ENCODE peak calls at places on chromosomes 7 and 10, in eight cellular contexts. K, Y, V, B, Z, Q, E and G are unnamed samples. For H3K9me3, the result is how much of the 10 kb centered on the place peaks cover.

GRCh38 chr7:150857276-150858055 is 5.1 kb downstream of the AOC1 start:
- DNase-seq in K (peak), Y (no peak), V (peak), B (no peak), Z (no peak), Q (no peak), E (no peak), G (no peak)

GRCh38 chr10:28975891-28976471 is 298.7 kb downstream of the BAMBI start:
- DNase-seq in K (no peak), Y (no peak), V (no peak), B (no peak), Z (no peak), Q (peak), E (no peak), G (no peak)

GRCh38 chr10:30384791-30385201 is 35.7 kb upstream of the MTPAP start:
- DNase-seq in K (peak), Y (no peak), V (no peak), B (peak), Z (no peak), Q (peak), E (no peak), G (no peak)

GRCh38 chr10:53013201-53013808 is 240.7 kb upstream of the MBL2 start:
- DNase-seq in K (no peak), Y (no peak), V (no peak), B (no peak), Z (no peak), Q (no peak), E (no peak), G (no peak)

GRCh38 chr7:19958309-19958896 is 185.0 kb upstream of the TMEM196 start:
- DNase-seq in K (no peak), Y (no peak), V (no peak), B (no peak), Z (no peak), Q (no peak), E (no peak), G (no peak)

GRCh38 chr10:70673929-70674559 is 1.7 kb downstream of the ADAMTS14 start:
- DNase-seq in K (no peak), Y (no peak), V (no peak), B (no peak), Z (no peak), Q (no peak), E (no peak), G (no peak)

GRCh38 chr10:114615600-114616007 is 42.5 kb downstream of the ABLIM1 start:
- DNase-seq in K (no peak), Y (no peak), V (no peak), B (no peak), Z (no peak), Q (no peak), E (no peak), G (no peak)

GRCh38 chr10:17682236-17682946 is 38.4 kb downstream of the STAM start:
- DNase-seq in K (no peak), Y (no peak), V (no peak), B (no peak), Z (no peak), Q (no peak), E (no peak), G (no peak)

GRCh38 chr7:54080525-54080924 is 461.6 kb upstream of the VSTM2A start:
- DNase-seq in K (no peak), Y (no peak), V (no peak), B (no peak), Z (no peak), Q (no peak), E (no peak), G (no peak)

GRCh38 chr10:49212783-49213182 is 24.6 kb upstream of the TMEM273 start:
- DNase-seq in K (no peak), Y (no peak), V (no peak), B (no peak), Z (no peak), Q (no peak), E (no peak), G (no peak)

GRCh38 chr7:84412161-84412969 is 217.8 kb upstream of the SEMA3A start:
- DNase-seq in K (no peak), Y (no peak), V (no peak), B (no peak), Z (no peak), Q (peak), E (no peak), G (peak)

GRCh38 chr10:70367195-70367796 is 15.1 kb downstream of the LRRC20 start:
- DNase-seq in K (no peak), Y (no peak), V (no peak), B (no peak), Z (peak), Q (no peak), E (no peak), G (peak)

GRCh38 chr7:76294344-76295024 is 8.0 kb upstream of the HSPB1 start:
- DNase-seq in K (peak), Y (peak), V (peak), B (peak), Z (peak), Q (peak), E (peak), G (peak)

GRCh38 chr7:150399861-150400778 is 21.0 kb downstream of the ZNF775 start:
- DNase-seq in K (peak), Y (no peak), V (peak), B (no peak), Z (peak), Q (no peak), E (no peak), G (no peak)

GRCh38 chr10:5013385-5013784 is 9.7 kb upstream of the AKR1C2 start:
- DNase-seq in K (no peak), Y (no peak), V (no peak), B (no peak), Z (no peak), Q (no peak), E (no peak), G (no peak)

GRCh38 chr7:112989531-112989930 is 97.1 kb downstream of the GPR85 start:
- DNase-seq in K (no peak), Y (no peak), V (no peak), B (no peak), Z (no peak), Q (no peak), E (no peak), G (no peak)

GRCh38 chr7:1317654-1318450 is 85.2 kb downstream of the UNCX start:
- DNase-seq in K (no peak), Y (no peak), V (no peak), B (peak), Z (no peak), Q (no peak), E (peak), G (no peak)

GRCh38 chr10:131315343-131315742 is 3.8 kb upstream of the TCERG1L start:
- DNase-seq in K (no peak), Y (no peak), V (no peak), B (no peak), Z (no peak), Q (no peak), E (no peak), G (no peak)

GRCh38 chr7:92696584-92696983 is 106.4 kb upstream of the FAM133B start:
- DNase-seq in K (no peak), Y (no peak), V (no peak), B (no peak), Z (no peak), Q (no peak), E (no peak), G (no peak)

GRCh38 chr10:20492447-20492846 is 404.7 kb downstream of the NEBL start:
- DNase-seq in K (no peak), Y (no peak), V (no peak), B (no peak), Z (no peak), Q (peak), E (no peak), G (no peak)

GRCh38 chr10:125124907-125125306 is 35.5 kb downstream of the CTBP2 start:
- DNase-seq in K (no peak), Y (peak), V (no peak), B (no peak), Z (peak), Q (no peak), E (peak), G (no peak)

GRCh38 chr10:75450062-75450429 is 18.6 kb downstream of the LRMDA start:
- DNase-seq in K (no peak), Y (no peak), V (no peak), B (no peak), Z (no peak), Q (no peak), E (no peak), G (no peak)

GRCh38 chr10:66828957-66829356 is 96.9 kb upstream of the LRRTM3 start:
- DNase-seq in K (no peak), Y (no peak), V (no peak), B (no peak), Z (no peak), Q (no peak), E (no peak), G (no peak)

GRCh38 chr7:134619627-134620331 is 26.9 kb upstream of the BPGM start:
- DNase-seq in K (no peak), Y (no peak), V (no peak), B (no peak), Z (no peak), Q (no peak), E (no peak), G (peak)

GRCh38 chr10:43667317-43667731 is 18.6 kb upstream of the ZNF32 start:
- DNase-seq in K (peak), Y (no peak), V (no peak), B (peak), Z (no peak), Q (peak), E (no peak), G (no peak)

GRCh38 chr10:56319386-56319785 is 41.7 kb downstream of the ZWINT start:
- DNase-seq in K (no peak), Y (no peak), V (no peak), B (no peak), Z (no peak), Q (no peak), E (no peak), G (peak)

GRCh38 chr7:2040893-2041270 is 191.9 kb downstream of the MAD1L1 start:
- DNase-seq in K (no peak), Y (peak), V (no peak), B (peak), Z (peak), Q (no peak), E (peak), G (no peak)

GRCh38 chr10:19250542-19250941 is 201.9 kb downstream of the MALRD1 start:
- DNase-seq in K (no peak), Y (no peak), V (no peak), B (no peak), Z (no peak), Q (no peak), E (no peak), G (peak)

GRCh38 chr7:80908360-80908797 is 10.5 kb downstream of the SEMA3C start:
- DNase-seq in K (no peak), Y (no peak), V (no peak), B (no peak), Z (no peak), Q (no peak), E (no peak), G (no peak)

GRCh38 chr10:11986593-11987216 is 55.9 kb downstream of the UPF2 start:
- DNase-seq in K (peak), Y (peak), V (peak), B (peak), Z (peak), Q (peak), E (peak), G (peak)

GRCh38 chr7:17528636-17529035 is 230.2 kb downstream of the AHR start:
- DNase-seq in K (no peak), Y (no peak), V (no peak), B (no peak), Z (no peak), Q (no peak), E (no peak), G (no peak)

GRCh38 chr7:92368741-92369140 is 78.5 kb upstream of the GATAD1 start:
- DNase-seq in K (no peak), Y (no peak), V (no peak), B (no peak), Z (no peak), Q (no peak), E (no peak), G (no peak)

GRCh38 chr10:129843702-129844101 is 120.4 kb downstream of the EBF3 start:
- DNase-seq in K (no peak), Y (no peak), V (no peak), B (no peak), Z (no peak), Q (no peak), E (no peak), G (no peak)

GRCh38 chr7:126569402-126569801 is 683.3 kb downstream of the GRM8 start:
- DNase-seq in K (no peak), Y (no peak), V (no peak), B (no peak), Z (no peak), Q (no peak), E (no peak), G (no peak)

GRCh38 chr7:21914671-21915070 is 31.0 kb downstream of the CDCA7L start:
- DNase-seq in K (no peak), Y (no peak), V (no peak), B (no peak), Z (no peak), Q (no peak), E (no peak), G (no peak)

GRCh38 chr7:100034871-100035510 is 14.6 kb upstream of the ZSCAN21 start:
- DNase-seq in K (no peak), Y (no peak), V (no peak), B (no peak), Z (no peak), Q (no peak), E (no peak), G (peak)

GRCh38 chr7:100024020-100024619 is 8.7 kb downstream of the ZKSCAN1 start:
- DNase-seq in K (no peak), Y (no peak), V (peak), B (no peak), Z (no peak), Q (no peak), E (no peak), G (no peak)

GRCh38 chr7:100027197-100027596 is 11.8 kb downstream of the ZKSCAN1 start:
- DNase-seq in K (no peak), Y (no peak), V (no peak), B (no peak), Z (peak), Q (no peak), E (no peak), G (no peak)

GRCh38 chr7:100033526-100033925 is 16.0 kb upstream of the ZSCAN21 start:
- DNase-seq in K (no peak), Y (no peak), V (no peak), B (no peak), Z (no peak), Q (no peak), E (no peak), G (no peak)

GRCh38 chr7:100029591-100029990 is 14.2 kb downstream of the ZKSCAN1 start:
- DNase-seq in K (no peak), Y (no peak), V (no peak), B (no peak), Z (no peak), Q (no peak), E (no peak), G (no peak)
- TF ChIP-seq CTCF in K (no peak), Y (no peak), V (no peak), B (no peak), Z (no peak), Q (no peak), E (no peak), G (no peak)

DNA sequence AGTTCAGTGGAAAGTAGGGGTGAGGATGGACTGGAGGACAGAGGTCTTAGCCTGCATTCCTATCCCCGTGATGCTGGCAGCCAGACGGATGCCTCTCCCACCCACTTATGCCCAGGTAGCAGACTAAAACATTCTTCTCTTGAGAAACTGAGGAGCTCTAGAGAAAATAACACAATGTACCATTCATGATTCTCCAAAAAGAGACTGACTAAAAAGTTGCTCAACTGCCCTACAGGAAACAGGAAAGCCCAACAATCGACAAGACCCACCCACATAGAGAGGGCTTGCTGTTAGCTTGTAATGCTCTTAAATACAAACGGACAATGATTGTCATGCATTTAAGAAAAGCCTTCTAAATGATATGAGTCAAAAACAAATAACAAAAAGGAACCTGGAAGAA is 33.2 kb upstream of the PDE1C start:
- DNase-seq in K (no peak), Y (no peak), V (no peak), B (no peak), Z (no peak), Q (no peak), E (no peak), G (no peak)
- H3K9me3 ChIP-seq in K (under half), Y (under half), V (under half), B (under half), Z (under half), Q (under half), E (under half), G (under half)

GRCh38 chr10:94403034-94403822 is 887 bp downstream of the TBC1D12 start:
- DNase-seq in K (peak), Y (peak), V (peak), B (peak), Z (peak), Q (peak), E (peak), G (peak)

GRCh38 chr10:94402204-94403033 is at the start of gene TBC1D12:
- DNase-seq in K (peak), Y (peak), V (peak), B (peak), Z (peak), Q (peak), E (peak), G (peak)

GRCh38 chr10:94407668-94408067 is 5.3 kb downstream of the TBC1D12 start:
- DNase-seq in K (no peak), Y (no peak), V (no peak), B (no peak), Z (no peak), Q (no peak), E (no peak), G (no peak)

GRCh38 chr10:94405406-94405805 is 3.1 kb downstream of the TBC1D12 start:
- DNase-seq in K (no peak), Y (no peak), V (no peak), B (no peak), Z (no peak), Q (no peak), E (no peak), G (no peak)

GRCh38 chr10:94403823-94404228 is 1.5 kb downstream of the TBC1D12 start:
- DNase-seq in K (no peak), Y (no peak), V (no peak), B (no peak), Z (no peak), Q (no peak), E (no peak), G (no peak)
- H3K4me3 ChIP-seq in K (peak), Y (peak), V (peak), B (peak), Z (peak), Q (peak), E (peak), G (peak)

GRCh38 chr7:7183061-7183832 is 903 bp downstream of the C1GALT1 start:
- DNase-seq in K (peak), Y (peak), V (peak), B (peak), Z (peak), Q (peak), E (peak), G (no peak)

GRCh38 chr7:7180725-7181428 is 1.5 kb upstream of the C1GALT1 start:
- DNase-seq in K (no peak), Y (peak), V (no peak), B (no peak), Z (no peak), Q (no peak), E (no peak), G (no peak)

GRCh38 chr7:7183833-7184463 is 1.6 kb downstream of the C1GALT1 start:
- DNase-seq in K (no peak), Y (no peak), V (no peak), B (no peak), Z (no peak), Q (no peak), E (no peak), G (no peak)

GRCh38 chr7:7182156-7183060 is at the start of gene C1GALT1:
- DNase-seq in K (peak), Y (peak), V (peak), B (peak), Z (peak), Q (peak), E (peak), G (peak)

GRCh38 chr7:7181519-7182155 is 707 bp upstream of the C1GALT1 start:
- DNase-seq in K (peak), Y (peak), V (peak), B (peak), Z (peak), Q (peak), E (peak), G (no peak)
- TF ChIP-seq CTCF in K (no peak), Y (no peak), V (no peak), B (no peak), Z (no peak), Q (no peak), E (no peak), G (no peak)

DNA sequence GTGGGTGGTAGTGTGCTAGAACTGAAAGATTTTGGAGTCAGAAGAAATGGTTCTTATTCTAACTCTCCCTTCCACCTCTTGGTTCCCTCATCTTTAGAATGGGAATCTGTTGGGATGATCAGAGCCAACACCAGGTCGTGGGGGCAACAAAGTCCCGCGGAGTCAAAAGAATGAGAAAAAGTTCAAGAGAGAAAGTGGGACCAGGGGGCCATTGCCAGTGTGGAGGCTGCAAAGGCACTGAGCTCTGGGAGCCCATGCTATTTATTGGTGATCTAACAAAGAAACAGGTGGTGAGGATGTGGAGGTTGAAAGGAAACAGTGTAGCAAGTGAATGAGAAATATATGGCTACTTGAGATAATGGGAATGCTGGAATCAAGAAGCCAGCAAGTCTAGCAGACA is 29.4 kb downstream of the AGAP4 start:
- DNase-seq in K (peak), Y (no peak), V (no peak), B (no peak), Z (no peak), Q (no peak), E (no peak), G (no peak)
- H3K9me3 ChIP-seq in K (under half), Y (under half), V (under half), B (under half), Z (under half), Q (under half), E (under half), G (under half)

GRCh38 chr7:101397770-101398324 is 35.2 kb downstream of the COL26A1 start:
- DNase-seq in K (no peak), Y (no peak), V (no peak), B (no peak), Z (no peak), Q (no peak), E (no peak), G (no peak)
- H3K4me3 ChIP-seq in K (no peak), Y (no peak), V (no peak), B (no peak), Z (no peak), Q (no peak), E (no peak), G (no peak)

DNA sequence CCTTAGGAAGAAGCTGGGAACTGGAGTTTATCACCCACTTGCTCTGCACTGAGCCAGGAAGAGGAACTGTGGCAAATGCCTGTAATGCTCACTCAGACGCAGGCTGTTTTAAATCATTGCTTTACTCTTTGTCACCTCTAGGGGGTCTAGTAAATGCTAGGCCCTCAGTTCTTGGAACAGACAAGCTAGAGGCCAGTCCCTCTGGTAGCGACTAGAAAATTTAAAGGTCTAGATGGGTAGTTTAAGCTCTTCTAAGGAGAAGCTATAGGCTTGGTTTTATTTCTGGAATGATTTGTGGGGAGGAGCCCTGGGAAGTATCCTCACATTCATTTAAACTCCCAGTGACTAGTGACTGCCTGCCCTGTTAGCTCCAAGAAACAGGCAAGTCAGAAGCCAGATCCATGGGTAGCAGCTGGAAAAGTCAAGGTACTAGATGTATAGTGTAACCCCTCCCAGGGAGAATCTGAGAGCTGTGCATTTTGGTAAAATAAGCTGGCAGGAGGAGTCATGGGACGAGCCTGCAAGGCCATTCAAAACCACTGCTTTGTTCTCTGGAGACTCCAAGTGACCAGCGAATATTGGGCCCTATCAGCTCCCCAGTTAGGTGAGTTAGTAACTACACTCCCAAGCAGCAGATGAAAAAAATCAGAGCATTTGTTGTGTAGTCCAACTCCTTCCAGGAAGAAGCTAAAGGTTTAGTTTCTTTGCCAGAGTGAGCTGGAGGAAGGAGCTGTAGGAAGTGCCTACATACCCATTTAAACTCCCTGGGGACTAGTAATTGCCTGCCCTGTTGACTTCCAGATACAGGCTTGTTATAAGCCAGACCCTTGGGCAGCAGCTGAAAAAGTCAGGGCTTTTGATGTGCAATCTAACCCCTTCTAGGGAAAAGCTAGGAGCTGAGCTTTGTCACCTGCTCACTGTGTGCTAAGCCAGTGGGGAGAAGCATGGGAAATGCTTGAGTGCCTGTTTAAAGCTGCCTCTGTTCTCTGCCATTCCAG is 68.9 kb downstream of the DYNC1I1 start:
- DNase-seq in K (peak), Y (no peak), V (no peak), B (no peak), Z (no peak), Q (peak), E (no peak), G (no peak)
- TF ChIP-seq CTCF in K (peak), Y (no peak), V (no peak), B (no peak), Z (no peak), Q (peak), E (no peak), G (peak)